ENCODE peak calls at places on chromosomes 7 and 10, in nine cellular contexts. I, B, T, Q, F, Z, N, V and H are unnamed samples.

GRCh38 chr7:112150823-112151641 is 55.2 kb downstream of the DOCK4 start:
- DNase-seq in V (no peak), I (no peak), Q (no peak), F (no peak), Z (no peak), N (no peak), B (no peak), T (no peak), H (no peak)

GRCh38 chr7:100091411-100092181 is 2.8 kb downstream of the COPS6 start:
- DNase-seq in Q (no peak), B (no peak), T (no peak), Z (no peak), V (no peak), I (no peak), F (no peak), N (no peak), H (no peak)

GRCh38 chr10:120011359-120012132 is 119.0 kb downstream of the SEC23IP start:
- DNase-seq in Q (no peak), V (no peak), N (no peak), B (no peak), T (no peak), I (no peak), Z (peak; percentile 7), F (peak; percentile 73), H (no peak)

GRCh38 chr7:142412551-142413193 is 154.8 kb upstream of the PRSS58 start:
- DNase-seq in N (no peak), I (no peak), Q (no peak), F (peak; percentile 55), Z (peak; percentile 7), V (peak; percentile 26), B (no peak), T (peak; percentile 16), H (peak; percentile 61)

GRCh38 chr7:30460246-30460633 is 18.3 kb downstream of the NOD1 start:
- DNase-seq in Q (no peak), F (no peak), B (peak; percentile 51), V (no peak), Z (no peak), N (no peak), T (no peak), I (no peak), H (no peak)

GRCh38 chr10:133044502-133044901 is 43.2 kb upstream of the ADGRA1 start:
- DNase-seq in N (peak; percentile 54), Q (no peak), V (no peak), I (no peak), B (peak; percentile 31), Z (no peak), F (no peak), T (no peak), H (no peak)

GRCh38 chr10:89440262-89440661 is 25.9 kb downstream of the IFIT5 start:
- DNase-seq in T (no peak), Q (no peak), N (peak; percentile 65), F (no peak), I (no peak), Z (no peak), B (no peak), V (no peak), H (no peak)

GRCh38 chr10:6336013-6336412 is 133.3 kb downstream of the PFKFB3 start:
- DNase-seq in F (no peak), V (no peak), I (no peak), Q (no peak), T (no peak), Z (peak; percentile 24), B (no peak), N (no peak), H (no peak)

GRCh38 chr7:44738031-44738730 is 10.5 kb upstream of the ZMIZ2 start:
- DNase-seq in Z (no peak), V (no peak), Q (no peak), I (no peak), B (no peak), F (no peak), T (no peak), N (no peak), H (no peak)

GRCh38 chr7:51251292-51251691 is 65.3 kb downstream of the COBL start:
- DNase-seq in T (no peak), V (no peak), F (no peak), B (no peak), Q (no peak), I (no peak), N (no peak), Z (no peak), H (no peak)

GRCh38 chr7:34133356-34133982 is 228.1 kb downstream of the BMPER start:
- DNase-seq in F (no peak), N (no peak), B (no peak), Z (no peak), Q (no peak), T (no peak), I (no peak), V (no peak), H (no peak)

GRCh38 chr10:59536151-59536550 is 173.5 kb downstream of the SLC16A9 start:
- DNase-seq in F (no peak), Z (no peak), Q (no peak), N (no peak), V (no peak), B (no peak), I (no peak), T (no peak), H (no peak)

GRCh38 chr10:83343676-83344075 is 795.6 kb upstream of the GHITM start:
- DNase-seq in Q (no peak), Z (no peak), T (no peak), B (no peak), I (no peak), V (no peak), N (no peak), F (no peak), H (no peak)

GRCh38 chr7:66847879-66848810 is 72.9 kb upstream of the TMEM248 start:
- DNase-seq in Q (no peak), N (no peak), Z (no peak), F (peak; percentile 33), B (no peak), V (no peak), T (no peak), I (no peak), H (peak; percentile 93)

GRCh38 chr7:88223265-88223664 is 3.4 kb upstream of the SRI start:
- DNase-seq in Z (no peak), V (no peak), I (no peak), N (no peak), B (no peak), Q (no peak), F (no peak), T (no peak), H (no peak)

GRCh38 chr7:20330797-20331230 is at the start of gene ITGB8:
- DNase-seq in Z (peak; percentile 79), N (peak; percentile 31), V (no peak), B (peak; percentile 52), T (peak; percentile 1), I (no peak), F (peak; percentile 60), Q (no peak), H (no peak)

GRCh38 chr7:130515315-130516047 is 23.6 kb downstream of the MEST start:
- DNase-seq in F (no peak), Z (no peak), N (no peak), V (no peak), Q (no peak), B (no peak), T (no peak), I (no peak), H (no peak)

GRCh38 chr10:52631146-52631545 is 141.4 kb downstream of the MBL2 start:
- DNase-seq in V (no peak), F (no peak), Q (no peak), N (no peak), Z (no peak), I (no peak), B (no peak), T (no peak), H (no peak)

GRCh38 chr7:38438938-38439337 is 165.5 kb upstream of the TARP start:
- DNase-seq in F (no peak), N (no peak), Q (no peak), B (no peak), V (no peak), I (no peak), Z (no peak), T (no peak), H (no peak)

GRCh38 chr10:23053036-23053435 is 42.3 kb upstream of the MSRB2 start:
- DNase-seq in T (no peak), Z (no peak), I (no peak), V (no peak), F (peak; percentile 20), N (no peak), B (no peak), Q (no peak), H (no peak)

GRCh38 chr7:120931243-120931642 is 19.3 kb upstream of the ING3 start:
- DNase-seq in B (no peak), Q (no peak), T (no peak), F (no peak), Z (no peak), N (no peak), V (no peak), I (no peak), H (no peak)

GRCh38 chr10:112278871-112279270 is 4.3 kb upstream of the TECTB start:
- DNase-seq in V (no peak), Z (no peak), F (no peak), B (no peak), T (no peak), I (no peak), N (no peak), Q (no peak), H (no peak)

GRCh38 chr7:134448359-134449229 is 10.3 kb downstream of the AKR1B1 start:
- DNase-seq in B (no peak), Z (no peak), T (no peak), I (no peak), Q (no peak), V (no peak), F (no peak), N (no peak), H (no peak)

GRCh38 chr10:116553378-116553980 is 7.7 kb downstream of the PNLIP start:
- DNase-seq in Q (no peak), B (no peak), T (no peak), N (no peak), F (no peak), I (no peak), V (no peak), Z (no peak), H (no peak)

GRCh38 chr10:35304649-35305048 is 31.7 kb upstream of the CCNY start:
- DNase-seq in N (no peak), T (no peak), Q (no peak), B (no peak), I (no peak), F (no peak), V (no peak), Z (no peak), H (no peak)

GRCh38 chr10:17088118-17088806 is 41.3 kb downstream of the CUBN start:
- DNase-seq in T (no peak), Z (no peak), F (no peak), B (no peak), N (no peak), Q (no peak), I (no peak), V (no peak), H (no peak)

GRCh38 chr7:141154131-141154732 is 80.4 kb downstream of the TMEM178B start:
- DNase-seq in I (no peak), N (no peak), F (no peak), V (no peak), T (no peak), Q (no peak), Z (no peak), B (no peak), H (no peak)

GRCh38 chr7:25028370-25028971 is 48.5 kb upstream of the OSBPL3 start:
- DNase-seq in N (no peak), V (peak; percentile 14), Q (no peak), I (no peak), T (no peak), F (no peak), B (no peak), Z (no peak), H (no peak)

GRCh38 chr10:63798599-63799498 is 277.6 kb downstream of the REEP3 start:
- DNase-seq in Q (no peak), V (no peak), F (no peak), T (no peak), Z (no peak), N (peak; percentile 68), I (no peak), B (peak; percentile 28), H (no peak)